ENCODE peak calls at places on chromosomes 11 and 22, in ten cellular contexts. K is tibial nerve, I is astrocyte, E is fibroblast of lung, Z is BE2C, D is heart left ventricle, X is body of pancreas, N is IMR-90, G is cardiac muscle cell, Y is pancreas. T is an unnamed sample.

GRCh38 chr11:113550179-113550578 is 75.0 kb upstream of the DRD2 start:
- DNase-seq in K (no peak), I (no peak), E (no peak), Z (peak; percentile 37), D (no peak), X (no peak), N (no peak), G (no peak), Y (no peak), T (no peak)

GRCh38 chr11:44661311-44661717 is 65.4 kb upstream of the TSPAN18 start:
- DNase-seq in K (no peak), I (no peak), E (no peak), Z (no peak), D (no peak), X (no peak), N (no peak), G (peak; percentile 21), Y (no peak), T (no peak)

GRCh38 chr22:20990184-20991180 is 8.4 kb downstream of the LZTR1 start:
- DNase-seq in K (no peak), I (peak; percentile 11), E (no peak), Z (no peak), D (no peak), X (no peak), N (no peak), G (no peak), Y (no peak), T (no peak)

GRCh38 chr22:26712158-26712557 is 54.8 kb downstream of the MIAT start:
- DNase-seq in K (no peak), I (no peak), E (no peak), Z (peak; percentile 19), D (no peak), X (no peak), N (no peak), G (no peak), Y (no peak), T (no peak)

GRCh38 chr22:31046591-31047226 is 34.4 kb upstream of the SMTN start:
- DNase-seq in K (peak; percentile 23), I (no peak), E (peak; percentile 79), Z (peak; percentile 14), D (peak; percentile 87), X (peak; percentile 20), N (peak; percentile 13), G (peak; percentile 81), Y (peak; percentile 14), T (no peak)

GRCh38 chr22:44964722-44965078 is 45.1 kb downstream of the PHF21B start:
- DNase-seq in K (no peak), I (no peak), E (no peak), Z (no peak), D (no peak), X (no peak), N (no peak), G (no peak), Y (no peak), T (no peak)

GRCh38 chr11:27910186-27910941 is 197.6 kb downstream of the KIF18A start:
- DNase-seq in K (no peak), I (peak; percentile 72), E (peak; percentile 30), Z (no peak), D (no peak), X (no peak), N (peak; percentile 84), G (peak; percentile 15), Y (no peak), T (no peak)

GRCh38 chr11:91972665-91973266 is 251.9 kb upstream of the FAT3 start:
- DNase-seq in K (no peak), I (peak; percentile 3), E (no peak), Z (no peak), D (no peak), X (peak; percentile 65), N (no peak), G (no peak), Y (peak; percentile 62), T (no peak)

GRCh38 chr11:116871248-116871647 is 33.8 kb upstream of the APOA1 start:
- DNase-seq in K (no peak), I (peak; percentile 93), E (peak; percentile 78), Z (no peak), D (no peak), X (no peak), N (peak; percentile 90), G (peak; percentile 72), Y (no peak), T (peak; percentile 87)

GRCh38 chr11:130636672-130637463 is 188.4 kb downstream of the ADAMTS15 start:
- DNase-seq in K (no peak), I (peak; percentile 96), E (peak; percentile 69), Z (no peak), D (no peak), X (no peak), N (peak; percentile 92), G (peak; percentile 50), Y (no peak), T (peak; percentile 61)

GRCh38 chr22:20956258-20957117 is 10.6 kb upstream of the AIFM3 start:
- DNase-seq in K (no peak), I (peak; percentile 17), E (peak; percentile 32), Z (no peak), D (peak; percentile 46), X (peak; percentile 35), N (peak; percentile 25), G (peak; percentile 50), Y (peak; percentile 31), T (no peak)

GRCh38 chr22:19745155-19746133 is 15.1 kb upstream of the TBX1 start:
- DNase-seq in K (no peak), I (no peak), E (no peak), Z (peak; percentile 53), D (peak; percentile 78), X (no peak), N (no peak), G (no peak), Y (no peak), T (no peak)

GRCh38 chr11:26665946-26666345 is 55.9 kb downstream of the SLC5A12 start:
- DNase-seq in K (no peak), I (no peak), E (no peak), Z (no peak), D (no peak), X (no peak), N (no peak), G (no peak), Y (no peak), T (no peak)

GRCh38 chr11:119849872-119850271 is 120.9 kb upstream of the NECTIN1 start:
- DNase-seq in K (no peak), I (no peak), E (no peak), Z (no peak), D (no peak), X (no peak), N (no peak), G (no peak), Y (no peak), T (no peak)

GRCh38 chr11:134469627-134470026 is 57.6 kb upstream of the B3GAT1 start:
- DNase-seq in K (no peak), I (no peak), E (no peak), Z (no peak), D (no peak), X (no peak), N (no peak), G (no peak), Y (no peak), T (no peak)

GRCh38 chr11:69010361-69010891 is 2.6 kb downstream of the MRGPRF start:
- DNase-seq in K (no peak), I (no peak), E (peak; percentile 47), Z (no peak), D (no peak), X (no peak), N (peak; percentile 16), G (no peak), Y (no peak), T (no peak)
- H3K4me3 ChIP-seq in K (peak overlapping the region; percentile 33), I (no peak overlapping the region), E (peak overlapping the region; percentile 57), Z (no peak overlapping the region), D (peak overlapping the region; percentile 47), X (no peak overlapping the region), N (peak overlapping the region; percentile 32), G (no peak overlapping the region), Y (peak overlapping the region; percentile 29), T (peak overlapping the region; percentile 51)

GRCh38 chr11:75633409-75634011 is 35.3 kb downstream of the MAP6 start:
- DNase-seq in K (no peak), I (no peak), E (no peak), Z (no peak), D (no peak), X (no peak), N (no peak), G (no peak), Y (no peak), T (no peak)
- H3K36me3 ChIP-seq in K (no peaks in the 10 kb centered on the region), I (no peaks in the 10 kb centered on the region), E (no peaks in the 10 kb centered on the region), Z (no peaks in the 10 kb centered on the region), D (no peaks in the 10 kb centered on the region), X (no peaks in the 10 kb centered on the region), N (no peaks in the 10 kb centered on the region), G (no peaks in the 10 kb centered on the region), Y (no peaks in the 10 kb centered on the region), T (no peaks in the 10 kb centered on the region)

GRCh38 chr11:50423208-50423607 is 390.5 kb downstream of the OR4C45 start:
- DNase-seq in K (no peak), I (no peak), E (no peak), Z (no peak), D (no peak), X (no peak), N (no peak), G (no peak), Y (no peak), T (no peak)
- TF ChIP-seq CTCF in K (no peak), I (no peak), E (no peak), Z (no peak), D (no peak), X (no peak), N (peak; percentile 10), G (no peak), Y (no peak), T (no peak)

GRCh38 chr11:61926235-61926634 is 8.9 kb upstream of the RAB3IL1 start:
- DNase-seq in K (no peak), I (no peak), E (no peak), Z (no peak), D (no peak), X (no peak), N (no peak), G (no peak), Y (no peak), T (no peak)

GRCh38 chr11:61921446-61921845 is 4.1 kb upstream of the RAB3IL1 start:
- DNase-seq in K (no peak), I (no peak), E (no peak), Z (no peak), D (no peak), X (no peak), N (no peak), G (no peak), Y (no peak), T (no peak)

GRCh38 chr11:61922539-61922938 is 5.2 kb upstream of the RAB3IL1 start:
- DNase-seq in K (peak; percentile 92), I (peak; percentile 32), E (peak; percentile 82), Z (peak; percentile 82), D (peak; percentile 78), X (peak; percentile 37), N (peak; percentile 48), G (peak; percentile 94), Y (peak; percentile 24), T (peak; percentile 57)

GRCh38 chr11:61924016-61924360 is 6.6 kb upstream of the RAB3IL1 start:
- DNase-seq in K (no peak), I (no peak), E (no peak), Z (no peak), D (no peak), X (no peak), N (no peak), G (no peak), Y (no peak), T (no peak)

GRCh38 chr11:61923166-61924015 is 6.0 kb upstream of the RAB3IL1 start:
- DNase-seq in K (peak; percentile 79), I (peak; percentile 33), E (peak; percentile 73), Z (peak; percentile 60), D (peak; percentile 82), X (peak; percentile 47), N (peak; percentile 63), G (peak; percentile 86), Y (peak; percentile 81), T (peak; percentile 69)
- H3K4me3 ChIP-seq in K (no peak overlapping the region), I (no peak overlapping the region), E (no peak overlapping the region), Z (no peak overlapping the region), D (no peak overlapping the region), X (no peak overlapping the region), N (no peak overlapping the region), G (no peak overlapping the region), Y (no peak overlapping the region), T (no peak overlapping the region)